ENCODE peak calls at places on chromosomes 6 and 20, in four cellular contexts. Q is tibial artery, J is WTC11, L is cardiac fibroblast. U is an unnamed sample.

GRCh38 chr6:116087437-116088027 is 13.1 kb upstream of the NT5DC1 start:
- DNase-seq in J (no peak), L (peak), Q (no peak), U (peak)

GRCh38 chr6:11428895-11429294 is 108.7 kb upstream of the TMEM170B start:
- DNase-seq in Q (no peak), L (peak), J (no peak), U (peak)

GRCh38 chr6:132259070-132259469 is 142.2 kb downstream of the MOXD1 start:
- DNase-seq in L (peak), Q (no peak), J (no peak), U (peak)

GRCh38 chr6:53437557-53438202 is 88.9 kb upstream of the ELOVL5 start:
- DNase-seq in L (peak), J (peak), Q (no peak), U (peak)

GRCh38 chr6:45569210-45569945 is 191.6 kb upstream of the SUPT3H start:
- DNase-seq in L (no peak), J (no peak), Q (no peak), U (no peak)

GRCh38 chr20:38759135-38759534 is 10.9 kb downstream of the ACTR5 start:
- DNase-seq in J (no peak), L (no peak), Q (no peak), U (no peak)

GRCh38 chr20:3887870-3888614 is 1.1 kb upstream of the PANK2 start:
- DNase-seq in J (no peak), L (no peak), Q (no peak), U (no peak)

GRCh38 chr20:51136326-51136725 is 113.4 kb upstream of the KCNG1 start:
- DNase-seq in Q (no peak), L (no peak), J (no peak), U (no peak)

GRCh38 chr6:146847426-146847825 is 248.7 kb downstream of the ADGB start:
- DNase-seq in J (no peak), Q (no peak), L (peak), U (no peak)

GRCh38 chr6:34223964-34224940 is 12.4 kb upstream of the HMGA1 start:
- DNase-seq in L (peak), Q (peak), J (peak), U (peak)

GRCh38 chr20:47127986-47128385 is 228.5 kb downstream of the ZMYND8 start:
- DNase-seq in Q (no peak), J (no peak), L (no peak), U (no peak)

GRCh38 chr6:4906293-4906941 is 97.4 kb downstream of the RPP40 start:
- DNase-seq in L (no peak), J (no peak), Q (no peak), U (no peak)

GRCh38 chr20:50624351-50625016 is 66.9 kb downstream of the RIPOR3 start:
- DNase-seq in J (no peak), L (no peak), Q (no peak), U (no peak)

GRCh38 chr6:167122827-167123657 is at the start of gene CCR6:
- DNase-seq in Q (no peak), L (no peak), J (no peak), U (no peak)

GRCh38 chr6:125114248-125114858 is 39.2 kb upstream of the TPD52L1 start:
- DNase-seq in Q (no peak), L (peak), J (peak), U (peak)

GRCh38 chr20:661474-662288 is 8.7 kb upstream of the SRXN1 start:
- DNase-seq in Q (no peak), J (peak), L (no peak), U (no peak)

GRCh38 chr20:59831901-59832240 is 101.6 kb downstream of the SYCP2 start:
- DNase-seq in L (no peak), J (no peak), Q (no peak), U (no peak)

GRCh38 chr6:87241304-87241703 is 81.1 kb upstream of the SMIM8 start:
- DNase-seq in J (no peak), Q (no peak), L (no peak), U (no peak)

GRCh38 chr6:159979136-159979874 is 10.4 kb downstream of the IGF2R start:
- DNase-seq in J (no peak), Q (no peak), L (peak), U (no peak)

DNA sequence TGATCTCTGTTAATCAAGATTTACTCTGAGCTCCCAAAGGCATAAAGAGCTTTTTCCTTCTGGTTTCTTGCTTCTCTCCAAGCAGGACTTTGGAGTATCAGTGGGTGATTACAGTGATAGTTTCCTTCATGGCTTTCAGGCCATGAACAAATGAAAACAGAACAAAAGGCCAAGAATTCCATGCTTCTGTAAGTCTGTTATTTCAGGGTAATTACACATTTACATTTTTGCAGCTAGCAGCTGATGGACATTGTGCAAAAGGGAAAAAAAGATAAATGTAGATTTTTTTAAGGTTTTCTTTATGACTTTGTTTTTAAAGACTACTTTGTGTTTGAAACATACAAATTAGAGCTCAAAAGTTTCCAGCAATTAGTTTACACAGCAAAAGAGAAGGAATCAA is 441.6 kb downstream of the PLCB1 start:
- DNase-seq in J (no peak), L (no peak), Q (no peak), U (no peak)
- TF ChIP-seq CTCF in J (no peak), L (no peak), Q (no peak), U (no peak)

GRCh38 chr6:70310063-70310694 is 7.3 kb upstream of the COL9A1 start:
- DNase-seq in L (peak), Q (no peak), J (no peak), U (peak)
- TF ChIP-seq CTCF in L (peak), Q (peak), J (peak), U (peak)

GRCh38 chr6:169886631-169887227 is 135.3 kb downstream of the ERMARD start:
- DNase-seq in Q (no peak), L (no peak), J (no peak), U (no peak)
- TF ChIP-seq CTCF in Q (no peak), L (no peak), J (no peak), U (no peak)

DNA sequence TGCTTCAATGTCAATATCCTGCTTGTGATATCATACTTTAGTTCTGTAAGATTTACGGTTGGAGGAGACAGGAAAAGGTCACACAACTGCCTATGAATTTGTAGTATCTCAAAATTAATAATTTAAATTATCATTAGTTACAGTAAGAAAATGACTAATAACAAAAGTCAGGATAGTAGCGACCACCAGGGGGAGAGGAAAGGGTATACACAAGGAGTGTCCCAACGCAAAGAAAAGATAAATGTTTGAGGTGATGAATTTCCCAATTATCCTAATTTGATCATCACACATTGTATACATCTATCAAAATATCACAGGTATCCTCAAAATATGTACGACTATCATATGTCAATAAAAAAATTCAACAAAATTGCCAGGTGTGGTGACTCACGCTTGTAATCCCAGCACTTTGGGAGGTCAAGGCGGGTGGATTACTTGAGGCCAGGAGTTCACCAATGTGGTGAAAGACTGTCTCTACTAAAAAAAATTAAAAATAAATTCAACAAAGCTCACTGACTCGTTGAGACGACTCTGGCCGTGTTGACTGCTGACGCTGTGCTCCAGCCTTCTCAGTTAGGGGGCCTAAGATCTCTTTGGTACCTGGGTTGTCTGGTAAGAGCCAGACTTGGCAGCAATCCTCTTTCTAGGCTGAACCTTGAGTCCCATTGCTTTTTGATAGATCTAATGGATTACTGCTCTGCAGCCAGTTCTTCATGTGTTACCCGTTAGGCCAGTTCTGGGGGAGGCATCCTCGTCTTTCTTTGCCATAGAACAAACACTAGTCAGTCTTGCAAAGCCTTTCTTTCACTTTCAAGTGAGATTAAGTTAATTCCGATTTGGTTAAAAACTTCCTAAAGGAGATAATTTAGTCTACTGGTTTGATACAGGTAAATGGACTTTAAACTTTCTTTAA is 9.0 kb upstream of the OVOL2 start:
- DNase-seq in J (no peak), Q (no peak), L (no peak), U (no peak)
- TF ChIP-seq CTCF in J (peak), Q (no peak), L (no peak), U (peak)